ENCODE peak calls at places on chromosomes 11 and 22, in eight cellular contexts. H is naive thymus-derived CD4-positive, alpha-beta T cell; L is A549; Y is CD4-positive, alpha-beta memory T cell; V is CD8-positive, alpha-beta T cell; M is neuronal stem cell; F is sigmoid colon; G is mesenchymal stem cell. X is an unnamed sample. For H3K4me1 and H3K9me3, the result is how much of the 10 kb centered on the place peaks cover.

GRCh38 chr11:4479676-4480075 is 2.8 kb upstream of the OR52K1 start:
- DNase-seq in H (no peak), L (no peak), Y (no peak), V (no peak), M (no peak), F (no peak), G (no peak), X (no peak)

GRCh38 chr11:121240650-121241299 is 51.8 kb upstream of the SC5D start:
- DNase-seq in H (no peak), L (no peak), Y (no peak), V (no peak), M (no peak), F (no peak), G (no peak), X (no peak)

GRCh38 chr11:30292545-30292944 is 30.4 kb upstream of the ARL14EP start:
- DNase-seq in H (no peak), L (no peak), Y (no peak), V (no peak), M (no peak), F (no peak), G (no peak), X (no peak)

GRCh38 chr11:117618273-117618672 is 178.7 kb downstream of the DSCAML1 start:
- DNase-seq in H (no peak), L (no peak), Y (no peak), V (no peak), M (no peak), F (peak), G (no peak), X (no peak)

GRCh38 chr22:34105461-34106062 is 185.3 kb upstream of the LARGE1 start:
- DNase-seq in H (no peak), L (peak), Y (no peak), V (no peak), M (peak), F (peak), G (no peak), X (no peak)

GRCh38 chr11:72222106-72222891 is 2.3 kb upstream of the INPPL1 start:
- DNase-seq in H (no peak), L (no peak), Y (no peak), V (no peak), M (no peak), F (no peak), G (no peak), X (no peak)

GRCh38 chr11:106233191-106233590 is 155.7 kb downstream of the AASDHPPT start:
- DNase-seq in H (no peak), L (no peak), Y (no peak), V (no peak), M (no peak), F (no peak), G (no peak), X (no peak)

GRCh38 chr11:86593833-86594232 is 78.6 kb downstream of the ME3 start:
- DNase-seq in H (no peak), L (no peak), Y (no peak), V (no peak), M (no peak), F (no peak), G (no peak), X (no peak)

GRCh38 chr11:34238966-34239365 is 118.8 kb downstream of the ABTB2 start:
- DNase-seq in H (no peak), L (no peak), Y (no peak), V (no peak), M (no peak), F (no peak), G (no peak), X (no peak)

GRCh38 chr11:68970921-68971636 is 9.7 kb downstream of the MRGPRD start:
- DNase-seq in H (no peak), L (no peak), Y (no peak), V (no peak), M (no peak), F (peak), G (no peak), X (no peak)

GRCh38 chr22:28425211-28425610 is 254.4 kb downstream of the TTC28 start:
- DNase-seq in H (no peak), L (no peak), Y (no peak), V (no peak), M (no peak), F (no peak), G (peak), X (no peak)

GRCh38 chr22:27331526-27332281 is 469.9 kb downstream of the MN1 start:
- DNase-seq in H (no peak), L (peak), Y (no peak), V (no peak), M (no peak), F (peak), G (peak), X (no peak)

GRCh38 chr22:37815593-37815992 is 7.6 kb upstream of the GALR3 start:
- DNase-seq in H (no peak), L (no peak), Y (no peak), V (no peak), M (no peak), F (no peak), G (no peak), X (no peak)

GRCh38 chr11:63920126-63920869 is 3.3 kb upstream of the RCOR2 start:
- DNase-seq in H (no peak), L (no peak), Y (no peak), V (no peak), M (no peak), F (peak), G (no peak), X (no peak)

GRCh38 chr11:98101329-98101728 is 919.4 kb upstream of the CNTN5 start:
- DNase-seq in H (no peak), L (no peak), Y (no peak), V (no peak), M (no peak), F (no peak), G (no peak), X (no peak)

GRCh38 chr11:85823816-85824215 is 12.9 kb upstream of the SYTL2 start:
- DNase-seq in H (peak), L (no peak), Y (peak), V (peak), M (no peak), F (no peak), G (peak), X (peak)

GRCh38 chr11:68798221-68798813 is 43.4 kb downstream of the CPT1A start:
- DNase-seq in H (peak), L (no peak), Y (peak), V (peak), M (peak), F (no peak), G (peak), X (peak)

GRCh38 chr22:39132281-39132680 is 20.2 kb downstream of the CBX7 start:
- DNase-seq in H (no peak), L (no peak), Y (no peak), V (no peak), M (no peak), F (peak), G (no peak), X (no peak)

GRCh38 chr11:94700631-94701030 is 67.5 kb upstream of the AMOTL1 start:
- DNase-seq in H (no peak), L (no peak), Y (no peak), V (no peak), M (no peak), F (no peak), G (peak), X (no peak)

GRCh38 chr11:119892311-119892808 is 163.4 kb upstream of the NECTIN1 start:
- DNase-seq in H (no peak), L (no peak), Y (no peak), V (no peak), M (no peak), F (no peak), G (no peak), X (no peak)
- H3K4me1 ChIP-seq in H (under half), L (under half), Y (under half), V (under half), M (under half), F (under half), G (under half), X (under half)

GRCh38 chr22:23001463-23001862 is 68.9 kb upstream of the GNAZ start:
- DNase-seq in H (no peak), L (no peak), Y (no peak), V (no peak), M (no peak), F (no peak), G (no peak), X (no peak)
- H3K9me3 ChIP-seq in H (under half), L (under half), Y (under half), V (under half), M (under half), F (under half), G (under half), X (under half)

DNA sequence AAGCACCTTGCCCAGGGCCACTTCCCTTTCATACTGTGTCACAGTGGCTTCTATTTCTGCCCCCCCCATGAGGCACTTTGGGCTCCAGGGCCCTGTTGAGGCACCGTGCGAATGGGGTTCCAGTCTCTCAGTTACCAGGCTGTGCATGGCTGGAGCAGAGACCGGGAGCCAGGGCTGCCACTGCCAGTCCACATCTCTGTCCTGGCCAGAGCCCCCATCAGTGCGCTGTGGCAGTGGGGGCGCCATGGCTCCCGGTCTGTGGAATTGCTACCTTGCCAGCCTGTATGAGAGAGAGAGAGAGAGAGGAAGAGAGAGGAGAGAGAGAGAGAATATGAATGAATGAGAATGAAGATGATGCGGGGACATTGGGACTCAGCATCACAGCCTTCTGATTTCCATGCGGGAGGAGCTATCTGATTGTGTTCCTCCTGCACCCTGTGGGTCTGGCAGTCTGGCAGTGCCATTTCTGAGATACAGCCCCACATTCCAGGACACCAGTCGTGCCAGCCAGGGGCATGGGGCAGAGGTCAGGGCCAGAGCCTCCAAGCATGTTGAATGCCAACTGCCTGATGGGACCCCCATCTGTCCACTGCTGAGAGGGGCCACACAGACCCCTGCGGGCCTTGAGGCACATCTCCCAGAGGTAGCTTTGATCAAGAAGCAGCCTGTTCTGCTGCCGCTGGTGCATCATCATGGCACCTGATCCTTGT is 279.8 kb downstream of the TBC1D22A start:
- DNase-seq in H (no peak), L (no peak), Y (no peak), V (no peak), M (no peak), F (no peak), G (no peak), X (no peak)
- H3K4me1 ChIP-seq in H (under half), L (under half), Y (under half), V (under half), M (under half), F (under half), G (under half), X (under half)

GRCh38 chr22:47277001-47277400 is 514.6 kb downstream of the TBC1D22A start:
- DNase-seq in H (no peak), L (no peak), Y (no peak), V (no peak), M (no peak), F (peak), G (no peak), X (no peak)
- H3K9me3 ChIP-seq in H (under half), L (under half), Y (under half), V (under half), M (under half), F (under half), G (under half), X (under half)

GRCh38 chr22:50293441-50294318 is 13.8 kb downstream of the PLXNB2 start:
- DNase-seq in H (no peak), L (no peak), Y (no peak), V (no peak), M (peak), F (no peak), G (peak), X (no peak)
- H3K4me1 ChIP-seq in H (under half), L (under half), Y (under half), V (under half), M (under half), F (under half), G (half or more), X (under half)

GRCh38 chr22:49331223-49331815 is 496.4 kb downstream of the BRD1 start:
- DNase-seq in H (no peak), L (no peak), Y (no peak), V (no peak), M (no peak), F (no peak), G (no peak), X (no peak)
- H3K9me3 ChIP-seq in H (under half), L (under half), Y (under half), V (under half), M (under half), F (under half), G (under half), X (under half)